ENCODE peak calls at places on chromosomes 13 and 19, in nine cellular contexts. One of them, this sample, is unnamed.

GRCh38 chr19:41792513-41793413 is 3.6 kb upstream of the CEACAM3 start:
- DNase-seq in psoas muscle: peak; percentile 58
- DNase-seq in frontal cortex: no peak
- DNase-seq in GM12891: no peak
- DNase-seq in nucleus accumbens: no peak
- DNase-seq in AML-193: peak; percentile 69
- DNase-seq in right atrium auricular region: no peak
- DNase-seq in EH: peak; percentile 33
- DNase-seq in iris pigment epithelial cell: peak; percentile 63
- DNase-seq in this sample: peak; percentile 10

GRCh38 chr13:111410232-111411021 is 90.0 kb downstream of the TEX29 start:
- DNase-seq in psoas muscle: no peak
- DNase-seq in frontal cortex: no peak
- DNase-seq in GM12891: no peak
- DNase-seq in nucleus accumbens: no peak
- DNase-seq in AML-193: no peak
- DNase-seq in right atrium auricular region: no peak
- DNase-seq in EH: no peak
- DNase-seq in iris pigment epithelial cell: no peak
- DNase-seq in this sample: no peak

GRCh38 chr19:39497850-39498261 is 891 bp upstream of the DLL3 start:
- DNase-seq in psoas muscle: no peak
- DNase-seq in frontal cortex: no peak
- DNase-seq in GM12891: no peak
- DNase-seq in nucleus accumbens: no peak
- DNase-seq in AML-193: no peak
- DNase-seq in right atrium auricular region: no peak
- DNase-seq in EH: peak; percentile 39
- DNase-seq in iris pigment epithelial cell: peak; percentile 39
- DNase-seq in this sample: peak; percentile 58

GRCh38 chr19:58482372-58482771 is 6.2 kb downstream of the ZNF446 start:
- DNase-seq in psoas muscle: no peak
- DNase-seq in frontal cortex: no peak
- DNase-seq in GM12891: no peak
- DNase-seq in nucleus accumbens: no peak
- DNase-seq in AML-193: no peak
- DNase-seq in right atrium auricular region: no peak
- DNase-seq in EH: no peak
- DNase-seq in iris pigment epithelial cell: no peak
- DNase-seq in this sample: no peak

GRCh38 chr13:98975822-98976261 is 2.0 kb downstream of the DOCK9 start:
- DNase-seq in psoas muscle: no peak
- DNase-seq in frontal cortex: no peak
- DNase-seq in GM12891: no peak
- DNase-seq in nucleus accumbens: no peak
- DNase-seq in AML-193: no peak
- DNase-seq in right atrium auricular region: no peak
- DNase-seq in EH: no peak
- DNase-seq in iris pigment epithelial cell: peak; percentile 68
- DNase-seq in this sample: no peak

GRCh38 chr13:110465696-110466095 is 95.8 kb downstream of the RAB20 start:
- DNase-seq in psoas muscle: no peak
- DNase-seq in frontal cortex: no peak
- DNase-seq in GM12891: no peak
- DNase-seq in nucleus accumbens: no peak
- DNase-seq in AML-193: no peak
- DNase-seq in right atrium auricular region: no peak
- DNase-seq in EH: no peak
- DNase-seq in iris pigment epithelial cell: no peak
- DNase-seq in this sample: no peak

GRCh38 chr19:44582581-44583265 is 30.6 kb upstream of the IGSF23 start:
- DNase-seq in psoas muscle: no peak
- DNase-seq in frontal cortex: no peak
- DNase-seq in GM12891: no peak
- DNase-seq in nucleus accumbens: no peak
- DNase-seq in AML-193: no peak
- DNase-seq in right atrium auricular region: no peak
- DNase-seq in EH: peak; percentile 41
- DNase-seq in iris pigment epithelial cell: no peak
- DNase-seq in this sample: no peak

GRCh38 chr19:54262066-54262465 is 5.0 kb upstream of the LILRB5 start:
- DNase-seq in psoas muscle: no peak
- DNase-seq in frontal cortex: no peak
- DNase-seq in GM12891: no peak
- DNase-seq in nucleus accumbens: no peak
- DNase-seq in AML-193: no peak
- DNase-seq in right atrium auricular region: peak; percentile 11
- DNase-seq in EH: no peak
- DNase-seq in iris pigment epithelial cell: no peak
- DNase-seq in this sample: no peak

GRCh38 chr19:28646629-28647028 is 566.3 kb downstream of the UQCRFS1 start:
- DNase-seq in psoas muscle: no peak
- DNase-seq in frontal cortex: no peak
- DNase-seq in GM12891: no peak
- DNase-seq in nucleus accumbens: no peak
- DNase-seq in AML-193: no peak
- DNase-seq in right atrium auricular region: no peak
- DNase-seq in EH: no peak
- DNase-seq in iris pigment epithelial cell: no peak
- DNase-seq in this sample: no peak

GRCh38 chr19:48925240-48925843 is 8.2 kb upstream of the DHDH start:
- DNase-seq in psoas muscle: no peak
- DNase-seq in frontal cortex: no peak
- DNase-seq in GM12891: no peak
- DNase-seq in nucleus accumbens: no peak
- DNase-seq in AML-193: no peak
- DNase-seq in right atrium auricular region: no peak
- DNase-seq in EH: peak; percentile 92
- DNase-seq in iris pigment epithelial cell: peak; percentile 82
- DNase-seq in this sample: no peak

GRCh38 chr13:105572401-105572800 is 963.1 kb downstream of the EFNB2 start:
- DNase-seq in psoas muscle: no peak
- DNase-seq in frontal cortex: no peak
- DNase-seq in GM12891: no peak
- DNase-seq in nucleus accumbens: no peak
- DNase-seq in AML-193: no peak
- DNase-seq in right atrium auricular region: no peak
- DNase-seq in EH: peak; percentile 1
- DNase-seq in iris pigment epithelial cell: peak; percentile 39
- DNase-seq in this sample: no peak

GRCh38 chr19:37251308-37252229 is 33.6 kb downstream of the ZNF383 start:
- DNase-seq in psoas muscle: peak; percentile 80
- DNase-seq in frontal cortex: peak; percentile 83
- DNase-seq in GM12891: peak; percentile 53
- DNase-seq in nucleus accumbens: peak; percentile 79
- DNase-seq in AML-193: no peak
- DNase-seq in right atrium auricular region: peak; percentile 69
- DNase-seq in EH: peak; percentile 95
- DNase-seq in iris pigment epithelial cell: peak; percentile 100
- DNase-seq in this sample: peak; percentile 98

GRCh38 chr19:15894359-15894758 is 3.5 kb downstream of the CYP4F2 start:
- DNase-seq in psoas muscle: no peak
- DNase-seq in frontal cortex: no peak
- DNase-seq in GM12891: no peak
- DNase-seq in nucleus accumbens: no peak
- DNase-seq in AML-193: no peak
- DNase-seq in right atrium auricular region: no peak
- DNase-seq in EH: no peak
- DNase-seq in iris pigment epithelial cell: no peak
- DNase-seq in this sample: no peak

GRCh38 chr19:53455828-53456227 is 11.7 kb upstream of the ZNF813 start:
- DNase-seq in psoas muscle: no peak
- DNase-seq in frontal cortex: no peak
- DNase-seq in GM12891: no peak
- DNase-seq in nucleus accumbens: no peak
- DNase-seq in AML-193: no peak
- DNase-seq in right atrium auricular region: no peak
- DNase-seq in EH: no peak
- DNase-seq in iris pigment epithelial cell: no peak
- DNase-seq in this sample: no peak

GRCh38 chr19:46574533-46574932 is 26.6 kb upstream of the CALM3 start:
- DNase-seq in psoas muscle: no peak
- DNase-seq in frontal cortex: no peak
- DNase-seq in GM12891: no peak
- DNase-seq in nucleus accumbens: no peak
- DNase-seq in AML-193: no peak
- DNase-seq in right atrium auricular region: no peak
- DNase-seq in EH: peak; percentile 8
- DNase-seq in iris pigment epithelial cell: peak; percentile 38
- DNase-seq in this sample: no peak

GRCh38 chr13:80712026-80712425 is 371.1 kb upstream of the SPRY2 start:
- DNase-seq in psoas muscle: no peak
- DNase-seq in frontal cortex: no peak
- DNase-seq in GM12891: no peak
- DNase-seq in nucleus accumbens: no peak
- DNase-seq in AML-193: peak; percentile 52
- DNase-seq in right atrium auricular region: no peak
- DNase-seq in EH: no peak
- DNase-seq in iris pigment epithelial cell: peak; percentile 25
- DNase-seq in this sample: no peak

GRCh38 chr19:10603084-10603872 is 16.2 kb upstream of the AP1M2 start:
- DNase-seq in psoas muscle: peak; percentile 69
- DNase-seq in frontal cortex: no peak
- DNase-seq in GM12891: peak; percentile 35
- DNase-seq in nucleus accumbens: no peak
- DNase-seq in AML-193: peak; percentile 13
- DNase-seq in right atrium auricular region: peak; percentile 63
- DNase-seq in EH: peak; percentile 62
- DNase-seq in iris pigment epithelial cell: no peak
- DNase-seq in this sample: peak; percentile 2

GRCh38 chr19:38852231-38853044 is 2.7 kb upstream of the HNRNPL start:
- DNase-seq in psoas muscle: peak; percentile 84
- DNase-seq in frontal cortex: no peak
- DNase-seq in GM12891: no peak
- DNase-seq in nucleus accumbens: peak; percentile 27
- DNase-seq in AML-193: peak; percentile 51
- DNase-seq in right atrium auricular region: peak; percentile 79
- DNase-seq in EH: peak; percentile 87
- DNase-seq in iris pigment epithelial cell: peak; percentile 68
- DNase-seq in this sample: no peak

GRCh38 chr19:16285769-16286564 is 38.7 kb upstream of the KLF2 start:
- DNase-seq in psoas muscle: peak; percentile 58
- DNase-seq in frontal cortex: no peak
- DNase-seq in GM12891: no peak
- DNase-seq in nucleus accumbens: no peak
- DNase-seq in AML-193: no peak
- DNase-seq in right atrium auricular region: no peak
- DNase-seq in EH: peak; percentile 4
- DNase-seq in iris pigment epithelial cell: no peak
- DNase-seq in this sample: no peak